ENCODE peak calls at places on chromosomes 1 and 21, in six cellular contexts. X is heart left ventricle, V is prostate gland, B is upper lobe of left lung, J is adrenal gland, S is A549. R is an unnamed sample.

GRCh38 chr1:34578306-34578705 is 176.5 kb upstream of the GJB5 start:
- DNase-seq in B (no peak), S (no peak), J (no peak), X (no peak), V (no peak), R (no peak)

GRCh38 chr1:227058321-227058751 is 118.2 kb downstream of the COQ8A start:
- DNase-seq in J (no peak), X (no peak), B (no peak), V (no peak), S (peak; percentile 21), R (no peak)

GRCh38 chr1:39995973-39996393 is 41.0 kb downstream of the MFSD2A start:
- DNase-seq in B (no peak), X (no peak), J (no peak), V (no peak), S (no peak), R (no peak)

GRCh38 chr1:87151500-87152421 is 176.9 kb upstream of the LMO4 start:
- DNase-seq in S (no peak), V (peak; percentile 8), J (peak; percentile 35), B (peak; percentile 73), X (peak; percentile 86), R (peak; percentile 91)

GRCh38 chr1:1779691-1780597 is 1.7 kb upstream of the NADK start:
- DNase-seq in S (no peak), V (no peak), J (peak; percentile 65), B (peak; percentile 90), X (peak; percentile 63), R (no peak)

GRCh38 chr21:24118738-24119470 is 1488.4 kb downstream of the MRPL39 start:
- DNase-seq in J (no peak), S (no peak), V (no peak), B (no peak), X (no peak), R (no peak)

GRCh38 chr1:172394167-172394751 is 26.2 kb upstream of the C1orf105 start:
- DNase-seq in J (peak; percentile 38), B (peak; percentile 57), S (peak; percentile 34), V (no peak), X (no peak), R (no peak)

GRCh38 chr21:25733859-25734653 is 648 bp downstream of the ATP5PF start:
- DNase-seq in J (peak; percentile 44), X (no peak), S (peak; percentile 1), V (no peak), B (peak; percentile 22), R (peak; percentile 20)

GRCh38 chr1:53678948-53679825 is 59.8 kb downstream of the GLIS1 start:
- DNase-seq in S (no peak), B (no peak), J (no peak), V (no peak), X (no peak), R (no peak)

GRCh38 chr1:13577846-13578245 is 5.8 kb upstream of the PDPN start:
- DNase-seq in B (no peak), X (no peak), V (no peak), J (no peak), S (no peak), R (peak; percentile 65)

GRCh38 chr21:36990508-36991205 is 15.8 kb upstream of the RIPPLY3 start:
- DNase-seq in J (no peak), S (no peak), X (no peak), B (no peak), V (no peak), R (no peak)

GRCh38 chr1:95371666-95372320 is 137.8 kb downstream of the RWDD3 start:
- DNase-seq in S (no peak), B (no peak), J (no peak), V (peak; percentile 51), X (no peak), R (no peak)

GRCh38 chr21:36511484-36512227 is 31.7 kb upstream of the CLDN14 start:
- DNase-seq in S (no peak), V (no peak), J (no peak), X (no peak), B (no peak), R (no peak)

GRCh38 chr1:150507912-150508864 is at the start of gene ECM1:
- DNase-seq in X (no peak), J (peak; percentile 82), S (peak; percentile 33), B (peak; percentile 63), V (no peak), R (peak; percentile 77)
- H3K4me3 ChIP-seq in X (no peak within 1 kb of the TSS), J (peak within 1 kb of the TSS; percentile 3), S (no peak within 1 kb of the TSS), B (peak within 1 kb of the TSS; percentile 4), V (no peak within 1 kb of the TSS), R (no peak within 1 kb of the TSS)

GRCh38 chr1:26336477-26337205 is 17.3 kb downstream of the CRYBG2 start:
- DNase-seq in X (peak; percentile 88), B (peak; percentile 93), S (peak; percentile 72), V (peak; percentile 89), J (peak; percentile 53), R (peak; percentile 78)
- TF ChIP-seq POLR2A in X (no peak), B (no peak), S (no peak), V (no peak), J (no peak), R (no peak)

DNA sequence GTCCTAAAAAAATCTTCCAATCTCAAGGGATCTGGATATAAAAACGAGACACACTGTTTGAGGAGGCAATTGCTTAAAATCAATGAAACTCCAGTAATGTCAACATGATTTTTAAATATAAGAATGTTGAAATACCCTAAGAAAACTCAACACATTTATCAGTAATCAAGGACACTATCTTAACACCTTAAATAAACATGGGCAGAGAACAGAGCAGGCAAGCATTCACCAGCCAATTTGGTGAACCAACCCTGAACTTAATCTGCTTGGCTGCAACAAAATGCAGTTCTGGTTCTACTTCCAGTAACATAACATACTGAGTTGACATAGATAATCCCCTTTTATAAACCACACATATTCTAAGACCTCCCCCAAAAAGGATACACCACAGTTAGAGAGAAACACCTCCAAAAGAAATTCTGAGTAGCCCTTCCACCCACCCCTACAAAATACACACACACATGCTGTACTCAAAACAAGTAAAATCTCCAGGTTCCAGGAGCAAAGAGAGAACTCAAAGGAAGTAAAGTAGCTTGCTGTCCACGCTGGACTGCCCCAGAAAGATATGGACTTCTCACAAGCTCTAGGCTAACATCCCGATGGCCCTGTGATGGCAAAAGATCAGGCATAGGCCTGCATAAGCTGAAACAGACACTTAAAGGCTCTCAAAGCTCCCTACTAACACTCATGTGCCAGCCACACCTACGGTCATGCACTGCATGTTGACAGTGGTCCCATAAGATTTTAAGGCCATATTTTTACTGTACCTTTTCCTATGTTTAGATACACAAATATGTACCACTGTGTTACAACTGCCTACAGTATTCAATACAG is 30.5 kb downstream of the TP53BP2 start:
- DNase-seq in V (no peak), X (no peak), B (no peak), J (no peak), S (no peak), R (no peak)
- H3K4me3 ChIP-seq in V (no peak overlapping the region), X (no peak overlapping the region), B (no peak overlapping the region), J (no peak overlapping the region), S (no peak overlapping the region), R (no peak overlapping the region)

DNA sequence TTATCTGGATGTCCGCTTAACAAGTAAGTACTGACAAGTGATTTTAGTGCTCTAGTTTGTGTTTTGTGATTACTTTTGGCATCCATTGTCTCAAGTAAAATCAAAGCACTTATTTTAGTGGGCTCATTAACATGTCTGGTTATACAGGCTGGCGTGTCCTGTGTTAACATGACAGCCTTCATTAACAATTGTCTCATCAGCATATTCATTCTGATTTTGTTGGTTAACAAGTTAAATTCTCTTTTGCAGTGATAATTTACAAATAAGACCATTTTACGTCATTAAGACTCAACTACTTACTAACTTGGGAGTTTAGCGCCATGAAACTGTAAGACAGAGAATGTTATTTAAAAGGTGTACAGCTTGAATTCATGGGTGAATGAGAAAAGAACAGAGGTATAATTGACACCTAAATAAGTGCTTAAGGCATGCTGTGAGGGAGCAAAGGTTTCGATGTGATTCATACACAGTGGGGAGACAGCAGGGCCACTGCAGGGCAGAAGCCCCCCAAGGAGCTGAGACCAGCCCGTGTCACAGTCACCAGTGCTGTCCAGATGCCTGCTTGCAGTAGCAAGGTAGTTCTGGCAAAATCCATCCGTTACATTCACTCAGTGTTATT is 22.4 kb downstream of the TAF5L start:
- DNase-seq in X (no peak), S (no peak), J (no peak), V (no peak), B (no peak), R (no peak)
- TF ChIP-seq POLR2A in X (no peak), S (no peak), J (no peak), V (no peak), B (no peak), R (no peak)

GRCh38 chr1:182128502-182128901 is 67.0 kb upstream of the ZNF648 start:
- DNase-seq in J (no peak), B (no peak), X (no peak), V (no peak), S (no peak), R (no peak)
- H3K4me3 ChIP-seq in J (no peak overlapping the region), B (no peak overlapping the region), X (no peak overlapping the region), V (no peak overlapping the region), S (no peak overlapping the region), R (no peak overlapping the region)

GRCh38 chr21:43718872-43719747 is at the start of gene PDXK:
- DNase-seq in V (peak; percentile 87), J (peak; percentile 86), X (peak; percentile 95), S (peak; percentile 76), B (peak; percentile 93), R (peak; percentile 66)
- TF ChIP-seq POLR2A in V (peak; percentile 75), J (peak; percentile 79), X (peak; percentile 81), S (peak; percentile 54), B (no peak), R (no peak)

GRCh38 chr21:45950740-45951515 is 30.6 kb upstream of the COL6A1 start:
- DNase-seq in J (no peak), V (peak; percentile 44), X (no peak), B (no peak), S (no peak), R (no peak)
- H3K4me3 ChIP-seq in J (no peak overlapping the region), V (no peak overlapping the region), X (no peak overlapping the region), B (no peak overlapping the region), S (no peak overlapping the region), R (no peak overlapping the region)

GRCh38 chr1:150010388-150011115 is at the start of gene OTUD7B:
- DNase-seq in J (peak; percentile 91), V (peak; percentile 85), X (peak; percentile 93), B (peak; percentile 91), S (peak; percentile 89), R (peak; percentile 97)
- TF ChIP-seq POLR2A in J (peak; percentile 55), V (peak; percentile 70), X (peak; percentile 84), B (no peak), S (peak; percentile 72), R (no peak)

GRCh38 chr1:201399018-201399351 is at the start of gene LAD1:
- DNase-seq in V (no peak), B (no peak), X (peak; percentile 45), S (no peak), J (no peak), R (no peak)
- H3K4me3 ChIP-seq in V (peak within 1 kb of the TSS; percentile 56), B (peak within 1 kb of the TSS; percentile 53), X (no peak within 1 kb of the TSS), S (no peak within 1 kb of the TSS), J (peak within 1 kb of the TSS; percentile 29), R (peak within 1 kb of the TSS; percentile 20)

GRCh38 chr1:94296018-94296417 is 58.6 kb upstream of the ARHGAP29 start:
- DNase-seq in X (no peak), J (peak; percentile 37), S (no peak), B (no peak), V (no peak), R (no peak)
- TF ChIP-seq POLR2A in X (no peak), J (no peak), S (no peak), B (no peak), V (no peak), R (no peak)